ENCODE peak calls at places on chromosomes 7 and 10, in five cellular contexts. One of them, this sample, is unnamed.
A peak's percentile ranks its signal among the peaks of the same experiment; 100 is the strongest.

GRCh38 chr10:69684981-69685353 is 54.9 kb downstream of the FAM241B start:
- DNase-seq in spleen: no peak
- DNase-seq in SIG-M5: no peak
- DNase-seq in SJSA1: no peak
- DNase-seq in naive B cell: no peak
- DNase-seq in this sample: no peak

GRCh38 chr10:28284126-28284525 is 18.7 kb downstream of the MPP7 start:
- DNase-seq in SJSA1: no peak
- DNase-seq in naive B cell: no peak
- DNase-seq in spleen: no peak
- DNase-seq in SIG-M5: no peak
- DNase-seq in this sample: no peak

GRCh38 chr7:69078997-69079769 is 519.1 kb upstream of the AUTS2 start:
- DNase-seq in SIG-M5: no peak
- DNase-seq in SJSA1: no peak
- DNase-seq in spleen: no peak
- DNase-seq in naive B cell: no peak
- DNase-seq in this sample: no peak

GRCh38 chr10:71423268-71423667 is 26.5 kb downstream of the CDH23 start:
- DNase-seq in SJSA1: no peak
- DNase-seq in naive B cell: no peak
- DNase-seq in SIG-M5: no peak
- DNase-seq in spleen: peak; percentile 31
- DNase-seq in this sample: no peak

GRCh38 chr10:70806841-70807240 is 8.9 kb upstream of the SGPL1 start:
- DNase-seq in naive B cell: no peak
- DNase-seq in SIG-M5: no peak
- DNase-seq in SJSA1: no peak
- DNase-seq in spleen: no peak
- DNase-seq in this sample: no peak

GRCh38 chr7:1939434-1940401 is 269.6 kb downstream of the ELFN1 start:
- DNase-seq in SJSA1: no peak
- DNase-seq in naive B cell: peak; percentile 49
- DNase-seq in SIG-M5: no peak
- DNase-seq in spleen: peak; percentile 85
- DNase-seq in this sample: no peak

GRCh38 chr7:45697576-45698136 is 123.5 kb downstream of the ADCY1 start:
- DNase-seq in naive B cell: no peak
- DNase-seq in spleen: no peak
- DNase-seq in SJSA1: no peak
- DNase-seq in SIG-M5: no peak
- DNase-seq in this sample: no peak

GRCh38 chr10:104122273-104123107 is 519 bp downstream of the SFR1 start:
- DNase-seq in spleen: no peak
- DNase-seq in SIG-M5: no peak
- DNase-seq in SJSA1: no peak
- DNase-seq in naive B cell: no peak
- DNase-seq in this sample: no peak

GRCh38 chr7:138345567-138345966 is 114.5 kb upstream of the TRIM24 start:
- DNase-seq in SJSA1: no peak
- DNase-seq in SIG-M5: no peak
- DNase-seq in spleen: no peak
- DNase-seq in naive B cell: no peak
- DNase-seq in this sample: no peak

GRCh38 chr10:76811430-76811829 is 826.2 kb downstream of the KCNMA1 start:
- DNase-seq in spleen: no peak
- DNase-seq in naive B cell: no peak
- DNase-seq in SJSA1: no peak
- DNase-seq in SIG-M5: no peak
- DNase-seq in this sample: no peak

GRCh38 chr10:129934196-129934925 is 29.7 kb downstream of the EBF3 start:
- DNase-seq in spleen: peak; percentile 38
- DNase-seq in SJSA1: no peak
- DNase-seq in naive B cell: no peak
- DNase-seq in SIG-M5: no peak
- DNase-seq in this sample: no peak

GRCh38 chr10:45470098-45471012 is 96.3 kb downstream of the ALOX5 start:
- DNase-seq in SIG-M5: no peak
- DNase-seq in naive B cell: peak; percentile 51
- DNase-seq in SJSA1: peak; percentile 15
- DNase-seq in spleen: peak; percentile 84
- DNase-seq in this sample: peak; percentile 94

GRCh38 chr7:13990319-13990983 is 985 bp upstream of the ETV1 start:
- DNase-seq in SJSA1: peak; percentile 35
- DNase-seq in spleen: peak; percentile 68
- DNase-seq in SIG-M5: peak; percentile 18
- DNase-seq in naive B cell: peak; percentile 24
- DNase-seq in this sample: peak; percentile 49

GRCh38 chr10:20596065-20596760 is 300.9 kb downstream of the NEBL start:
- DNase-seq in spleen: no peak
- DNase-seq in naive B cell: no peak
- DNase-seq in SIG-M5: no peak
- DNase-seq in SJSA1: peak; percentile 75
- DNase-seq in this sample: no peak

GRCh38 chr7:155506854-155507337 is 39.5 kb downstream of the CNPY1 start:
- DNase-seq in SJSA1: no peak
- DNase-seq in naive B cell: no peak
- DNase-seq in spleen: peak; percentile 34
- DNase-seq in SIG-M5: no peak
- DNase-seq in this sample: no peak

GRCh38 chr7:66697451-66698438 is 42.8 kb upstream of the RABGEF1 start:
- DNase-seq in naive B cell: no peak
- DNase-seq in SJSA1: no peak
- DNase-seq in spleen: no peak
- DNase-seq in SIG-M5: no peak
- DNase-seq in this sample: no peak

GRCh38 chr7:58086871-58087535 is 637.0 kb downstream of the ZNF716 start:
- DNase-seq in SIG-M5: no peak
- DNase-seq in SJSA1: no peak
- DNase-seq in naive B cell: no peak
- DNase-seq in spleen: peak; percentile 37
- DNase-seq in this sample: no peak

GRCh38 chr7:80420876-80421275 is 91.0 kb downstream of the GNAT3 start:
- DNase-seq in naive B cell: no peak
- DNase-seq in SJSA1: no peak
- DNase-seq in spleen: no peak
- DNase-seq in SIG-M5: no peak
- DNase-seq in this sample: no peak